ENCODE peak calls at places on chromosome 10, in five cellular contexts. A, H, D, W and V are unnamed samples.

GRCh38 chr10:43024524-43024923 is 52.3 kb upstream of the RET start:
- DNase-seq in W (no peak), H (no peak), D (no peak), A (no peak), V (no peak)

GRCh38 chr10:94059174-94059573 is 65.4 kb downstream of the PLCE1 start:
- DNase-seq in W (no peak), D (no peak), A (no peak), H (no peak), V (no peak)

GRCh38 chr10:63515002-63515763 is 6.0 kb upstream of the REEP3 start:
- DNase-seq in H (peak), D (no peak), W (peak), A (no peak), V (peak)

GRCh38 chr10:130018253-130018652 is 54.2 kb upstream of the EBF3 start:
- DNase-seq in W (peak), A (no peak), D (peak), H (peak), V (peak)

GRCh38 chr10:6269953-6270867 is 67.5 kb downstream of the PFKFB3 start:
- DNase-seq in A (no peak), H (no peak), W (no peak), D (no peak), V (no peak)

GRCh38 chr10:23192396-23192740 is 256 bp downstream of the PTF1A start:
- DNase-seq in A (no peak), H (peak), D (no peak), W (no peak), V (no peak)

GRCh38 chr10:14688606-14689005 is 86.1 kb downstream of the FAM107B start:
- DNase-seq in H (no peak), W (peak), D (peak), A (no peak), V (peak)

GRCh38 chr10:22825841-22826240 is 102.0 kb upstream of the ARMC3 start:
- DNase-seq in A (no peak), D (no peak), H (peak), W (no peak), V (no peak)

GRCh38 chr10:2844925-2845324 is 222.4 kb upstream of the PFKP start:
- DNase-seq in W (no peak), A (no peak), H (no peak), D (no peak), V (no peak)

GRCh38 chr10:11345224-11346054 is 266.0 kb downstream of the USP6NL start:
- DNase-seq in H (peak), D (no peak), A (no peak), W (peak), V (peak)

GRCh38 chr10:6170638-6171037 is 32.1 kb upstream of the PFKFB3 start:
- DNase-seq in D (no peak), A (no peak), W (peak), H (no peak), V (peak)

GRCh38 chr10:14971867-14972448 is 12.8 kb downstream of the MEIG1 start:
- DNase-seq in W (peak), D (no peak), A (no peak), H (peak), V (peak)

GRCh38 chr10:107423903-107424302 is 259.4 kb upstream of the SORCS1 start:
- DNase-seq in A (no peak), D (no peak), W (no peak), H (no peak), V (no peak)

GRCh38 chr10:91389636-91390512 is 20.3 kb upstream of the HECTD2 start:
- DNase-seq in A (no peak), D (no peak), H (no peak), W (peak), V (peak)

GRCh38 chr10:113475381-113475807 is 77.5 kb upstream of the HABP2 start:
- DNase-seq in W (peak), H (no peak), D (no peak), A (no peak), V (no peak)

GRCh38 chr10:79260803-79261740 is 86.2 kb upstream of the PPIF start:
- DNase-seq in W (no peak), D (peak), A (no peak), H (peak), V (peak)

GRCh38 chr10:42428534-42428933 is 209.8 kb downstream of the ZNF33B start:
- DNase-seq in H (no peak), A (no peak), W (peak), D (no peak), V (peak)

GRCh38 chr10:112235920-112236319 is 47.3 kb upstream of the TECTB start:
- DNase-seq in W (no peak), A (no peak), D (no peak), H (no peak), V (no peak)

GRCh38 chr10:42866115-42866995 is 83.8 kb downstream of the BMS1 start:
- DNase-seq in W (peak), A (peak), H (peak), D (peak), V (peak)

GRCh38 chr10:69089638-69090599 is 2.0 kb downstream of the SRGN start:
- DNase-seq in A (no peak), W (peak), H (no peak), D (no peak), V (peak)

GRCh38 chr10:126242352-126243260 is 145.7 kb downstream of the ADAM12 start:
- DNase-seq in H (no peak), D (peak), W (peak), A (peak), V (peak)

GRCh38 chr10:55740110-55740509 is 620.9 kb downstream of the ZWINT start:
- DNase-seq in A (no peak), D (no peak), H (no peak), W (no peak), V (no peak)

GRCh38 chr10:60384708-60385398 is 4.8 kb downstream of the ANK3 start:
- DNase-seq in A (no peak), W (peak), H (no peak), D (peak), V (peak)

GRCh38 chr10:33143160-33143728 is 185.2 kb upstream of the ITGB1 start:
- DNase-seq in A (no peak), D (peak), W (peak), H (no peak), V (peak)

GRCh38 chr10:77291596-77292505 is 345.8 kb downstream of the KCNMA1 start:
- DNase-seq in D (no peak), A (no peak), W (peak), H (no peak), V (no peak)

GRCh38 chr10:52542891-52543290 is 228.8 kb downstream of the DKK1 start:
- DNase-seq in W (peak), H (no peak), D (no peak), A (no peak), V (peak)

GRCh38 chr10:22849077-22849810 is 78.6 kb upstream of the ARMC3 start:
- DNase-seq in A (peak), H (no peak), D (no peak), W (peak), V (peak)

GRCh38 chr10:87068281-87068680 is 26.4 kb downstream of the GLUD1 start:
- DNase-seq in H (no peak), A (no peak), D (no peak), W (no peak), V (no peak)

GRCh38 chr10:1267148-1267547 is 211.0 kb downstream of the WDR37 start:
- DNase-seq in W (no peak), H (no peak), D (no peak), A (no peak), V (no peak)

GRCh38 chr10:101968910-101969321 is 87.1 kb downstream of the ARMH3 start:
- DNase-seq in D (no peak), W (no peak), H (no peak), A (no peak), V (no peak)

GRCh38 chr10:101974091-101974799 is 81.7 kb downstream of the ARMH3 start:
- DNase-seq in D (no peak), A (no peak), H (no peak), W (no peak), V (no peak)

GRCh38 chr10:101969496-101969895 is 86.5 kb downstream of the ARMH3 start:
- DNase-seq in D (no peak), W (no peak), H (no peak), A (no peak), V (no peak)

GRCh38 chr10:101968286-101968685 is 87.7 kb downstream of the ARMH3 start:
- DNase-seq in W (no peak), H (no peak), A (no peak), D (no peak), V (no peak)

DNA sequence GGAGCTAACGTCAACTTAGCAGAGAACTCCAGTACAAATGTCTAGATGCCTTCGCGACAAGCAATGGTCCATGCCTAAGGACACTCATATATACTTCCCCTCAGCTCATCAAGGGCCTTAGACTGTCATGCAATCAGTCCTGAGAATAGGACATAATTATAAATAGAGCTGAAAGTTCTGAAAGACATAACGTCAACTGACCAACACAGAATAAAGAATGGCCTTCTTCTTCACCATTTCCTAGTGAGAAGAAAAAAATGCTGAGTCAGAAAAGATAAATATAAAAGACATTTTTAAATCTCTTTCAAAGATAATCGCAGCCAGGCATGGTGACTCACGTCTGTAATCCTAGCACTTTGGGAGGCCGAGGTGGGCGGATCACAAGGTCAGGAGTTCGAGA is 83.2 kb downstream of the ARMH3 start:
- DNase-seq in H (no peak), D (no peak), A (no peak), W (no peak), V (no peak)
- TF ChIP-seq CTCF in H (no peak), D (no peak), A (no peak), W (no peak), V (no peak)

GRCh38 chr10:124389613-124390361 is 28.9 kb downstream of the OAT start:
- DNase-seq in H (peak), D (no peak), A (no peak), W (no peak), V (no peak)
- H3K4me3 ChIP-seq in H (no peak), D (peak), A (peak), W (no peak), V (no peak)

DNA sequence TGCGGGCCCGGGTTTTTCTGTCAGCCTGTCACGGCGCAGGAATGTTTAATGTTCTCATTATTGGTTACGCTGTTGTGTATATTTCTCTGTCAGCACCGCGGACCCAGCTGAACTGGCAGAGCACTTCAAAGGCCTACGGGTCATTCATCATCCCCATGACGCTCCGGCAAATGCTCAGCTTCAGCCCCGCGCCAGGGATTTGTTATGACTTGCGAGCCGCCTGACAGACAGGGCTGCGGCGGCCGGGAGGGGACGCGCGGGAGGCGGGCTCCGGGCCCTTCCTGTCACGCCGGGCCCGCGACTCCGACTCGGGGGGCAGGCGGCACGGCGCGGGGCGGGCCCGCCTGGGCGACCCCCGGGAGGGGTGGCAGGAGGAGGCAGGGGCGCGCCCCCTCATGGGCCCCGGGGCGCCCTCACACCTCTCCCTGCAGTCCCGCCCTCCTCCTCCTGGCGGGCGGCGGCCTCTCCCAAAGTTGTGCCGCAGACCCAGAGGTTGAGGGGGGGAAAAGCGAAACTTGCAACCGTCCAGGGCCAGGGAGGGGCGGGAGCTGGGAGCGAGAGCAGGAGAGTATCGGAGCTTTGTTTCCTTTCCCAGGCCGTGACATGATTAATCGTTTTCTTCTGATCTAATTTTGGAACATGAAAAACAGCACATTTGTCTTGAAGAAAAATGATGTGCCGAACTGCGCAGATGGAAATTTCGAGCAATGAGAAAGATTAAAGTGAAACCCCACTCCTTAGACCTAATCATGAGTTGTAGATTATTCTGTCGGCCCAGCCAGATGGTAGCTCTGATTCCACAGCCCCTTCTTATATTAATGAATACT is 59.3 kb upstream of the COMTD1 start:
- DNase-seq in W (peak), H (peak), A (peak), D (peak), V (peak)
- TF ChIP-seq CTCF in W (no peak), H (peak), A (peak), D (no peak), V (peak)

DNA sequence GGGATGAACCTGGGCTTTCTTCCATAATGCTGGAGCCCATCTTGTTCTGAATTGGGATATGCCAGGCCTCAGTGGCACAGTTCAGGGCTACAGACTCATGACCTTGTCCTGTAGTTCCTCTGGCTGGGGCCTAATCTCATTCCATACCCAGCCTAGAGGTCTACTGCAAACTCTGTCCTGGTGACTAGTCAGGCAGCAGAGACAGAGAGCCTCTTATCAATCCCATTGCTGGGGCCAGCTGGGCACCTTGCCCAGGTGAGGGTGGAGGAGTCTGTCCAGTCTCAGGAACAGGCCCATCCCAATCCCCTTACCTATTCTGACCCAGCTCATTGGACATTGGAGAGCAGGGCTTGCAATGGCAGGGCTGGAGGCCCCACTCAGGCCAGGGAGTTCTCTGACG is 28.0 kb upstream of the COMTD1 start:
- DNase-seq in W (no peak), D (no peak), H (no peak), A (no peak), V (no peak)
- H3K4me3 ChIP-seq in W (no peak), D (no peak), H (no peak), A (no peak), V (no peak)

GRCh38 chr10:30709229-30709628 is 79.7 kb upstream of the LYZL2 start:
- DNase-seq in W (no peak), A (no peak), H (peak), D (no peak), V (no peak)
- TF ChIP-seq CTCF in W (no peak), A (no peak), H (peak), D (no peak), V (peak)

GRCh38 chr10:73493781-73494180 is 2.0 kb downstream of the PPP3CB start:
- DNase-seq in W (peak), D (peak), A (no peak), H (no peak), V (peak)
- H3K4me3 ChIP-seq in W (peak), D (peak), A (peak), H (peak), V (peak)